ENCODE peak calls at places on chromosomes 11 and 22, in eight cellular contexts. One of them, this sample, is unnamed.

GRCh38 chr11:69965821-69966582 is 112.1 kb upstream of the ANO1 start:
- DNase-seq in iris pigment epithelial cell: no peak
- DNase-seq in NAMALWA: no peak
- DNase-seq in esophagus muscularis mucosa: no peak
- DNase-seq in AG10803: no peak
- DNase-seq in activated CD8-positive, alpha-beta memory T cell treated with anti-CD3 and anti-CD28 coated beads for 48 hours: no peak
- DNase-seq in T-cell: no peak
- DNase-seq in RPMI7951: no peak
- DNase-seq in this sample: no peak

GRCh38 chr22:27581688-27582087 is 219.9 kb downstream of the MN1 start:
- DNase-seq in iris pigment epithelial cell: no peak
- DNase-seq in NAMALWA: no peak
- DNase-seq in esophagus muscularis mucosa: peak
- DNase-seq in AG10803: peak
- DNase-seq in activated CD8-positive, alpha-beta memory T cell treated with anti-CD3 and anti-CD28 coated beads for 48 hours: no peak
- DNase-seq in T-cell: no peak
- DNase-seq in RPMI7951: no peak
- DNase-seq in this sample: no peak

GRCh38 chr11:70641366-70641765 is 243.0 kb downstream of the CTTN start:
- DNase-seq in iris pigment epithelial cell: no peak
- DNase-seq in NAMALWA: no peak
- DNase-seq in esophagus muscularis mucosa: no peak
- DNase-seq in AG10803: no peak
- DNase-seq in activated CD8-positive, alpha-beta memory T cell treated with anti-CD3 and anti-CD28 coated beads for 48 hours: no peak
- DNase-seq in T-cell: no peak
- DNase-seq in RPMI7951: peak
- DNase-seq in this sample: no peak

GRCh38 chr11:62169448-62169847 is 20.6 kb upstream of the SCGB1D1 start:
- DNase-seq in iris pigment epithelial cell: no peak
- DNase-seq in NAMALWA: no peak
- DNase-seq in esophagus muscularis mucosa: no peak
- DNase-seq in AG10803: no peak
- DNase-seq in activated CD8-positive, alpha-beta memory T cell treated with anti-CD3 and anti-CD28 coated beads for 48 hours: no peak
- DNase-seq in T-cell: no peak
- DNase-seq in RPMI7951: peak
- DNase-seq in this sample: no peak

GRCh38 chr11:7612661-7613393 is 60.5 kb downstream of the CYB5R2 start:
- DNase-seq in iris pigment epithelial cell: peak
- DNase-seq in NAMALWA: no peak
- DNase-seq in esophagus muscularis mucosa: no peak
- DNase-seq in AG10803: no peak
- DNase-seq in activated CD8-positive, alpha-beta memory T cell treated with anti-CD3 and anti-CD28 coated beads for 48 hours: no peak
- DNase-seq in T-cell: no peak
- DNase-seq in RPMI7951: no peak
- DNase-seq in this sample: peak

GRCh38 chr11:121086866-121087265 is 14.2 kb upstream of the TECTA start:
- DNase-seq in iris pigment epithelial cell: peak
- DNase-seq in NAMALWA: no peak
- DNase-seq in esophagus muscularis mucosa: no peak
- DNase-seq in AG10803: peak
- DNase-seq in activated CD8-positive, alpha-beta memory T cell treated with anti-CD3 and anti-CD28 coated beads for 48 hours: no peak
- DNase-seq in T-cell: no peak
- DNase-seq in RPMI7951: no peak
- DNase-seq in this sample: no peak

GRCh38 chr11:73949246-73949645 is 1.6 kb upstream of the DNAJB13 start:
- DNase-seq in iris pigment epithelial cell: no peak
- DNase-seq in NAMALWA: no peak
- DNase-seq in esophagus muscularis mucosa: no peak
- DNase-seq in AG10803: no peak
- DNase-seq in activated CD8-positive, alpha-beta memory T cell treated with anti-CD3 and anti-CD28 coated beads for 48 hours: no peak
- DNase-seq in T-cell: no peak
- DNase-seq in RPMI7951: no peak
- DNase-seq in this sample: no peak

GRCh38 chr11:75536786-75537629 is 11.3 kb upstream of the GDPD5 start:
- DNase-seq in iris pigment epithelial cell: peak
- DNase-seq in NAMALWA: peak
- DNase-seq in esophagus muscularis mucosa: no peak
- DNase-seq in AG10803: peak
- DNase-seq in activated CD8-positive, alpha-beta memory T cell treated with anti-CD3 and anti-CD28 coated beads for 48 hours: peak
- DNase-seq in T-cell: no peak
- DNase-seq in RPMI7951: peak
- DNase-seq in this sample: peak

GRCh38 chr11:115721309-115722007 is 217.2 kb upstream of the CADM1 start:
- DNase-seq in iris pigment epithelial cell: no peak
- DNase-seq in NAMALWA: no peak
- DNase-seq in esophagus muscularis mucosa: no peak
- DNase-seq in AG10803: no peak
- DNase-seq in activated CD8-positive, alpha-beta memory T cell treated with anti-CD3 and anti-CD28 coated beads for 48 hours: no peak
- DNase-seq in T-cell: no peak
- DNase-seq in RPMI7951: no peak
- DNase-seq in this sample: no peak

GRCh38 chr11:37557990-37558389 is 960.0 kb upstream of the RAG2 start:
- DNase-seq in iris pigment epithelial cell: no peak
- DNase-seq in NAMALWA: no peak
- DNase-seq in esophagus muscularis mucosa: no peak
- DNase-seq in AG10803: no peak
- DNase-seq in activated CD8-positive, alpha-beta memory T cell treated with anti-CD3 and anti-CD28 coated beads for 48 hours: no peak
- DNase-seq in T-cell: no peak
- DNase-seq in RPMI7951: no peak
- DNase-seq in this sample: no peak

GRCh38 chr11:132100583-132100982 is 730.2 kb downstream of the NTM start:
- DNase-seq in iris pigment epithelial cell: no peak
- DNase-seq in NAMALWA: no peak
- DNase-seq in esophagus muscularis mucosa: no peak
- DNase-seq in AG10803: no peak
- DNase-seq in activated CD8-positive, alpha-beta memory T cell treated with anti-CD3 and anti-CD28 coated beads for 48 hours: no peak
- DNase-seq in T-cell: no peak
- DNase-seq in RPMI7951: no peak
- DNase-seq in this sample: no peak

GRCh38 chr22:31079095-31079642 is 1.9 kb upstream of the SMTN start:
- DNase-seq in iris pigment epithelial cell: no peak
- DNase-seq in NAMALWA: no peak
- DNase-seq in esophagus muscularis mucosa: no peak
- DNase-seq in AG10803: no peak
- DNase-seq in activated CD8-positive, alpha-beta memory T cell treated with anti-CD3 and anti-CD28 coated beads for 48 hours: no peak
- DNase-seq in T-cell: no peak
- DNase-seq in RPMI7951: no peak
- DNase-seq in this sample: no peak

This sample was measured in GM12865.